ENCODE peak calls at places on chromosomes 13 and 19, in four cellular contexts. X is KBM-7; C is NCI-H2081; N is stimulated activated CD4-positive, alpha-beta T cell treated with anti-CD3 and anti-CD28 coated beads, Interleukin-4, amount 100 ng/mL, for 4 hours. Z is an unnamed sample.

GRCh38 chr13:110305949-110306339 is 1.0 kb downstream of the COL4A1 start:
- DNase-seq in X (no peak), C (no peak), N (no peak), Z (peak; percentile 36)

GRCh38 chr13:49450105-49450819 is 6.2 kb downstream of the SETDB2 start:
- DNase-seq in X (peak; percentile 84), C (no peak), N (no peak), Z (no peak)

GRCh38 chr13:30257433-30258099 is 49.8 kb downstream of the KATNAL1 start:
- DNase-seq in X (no peak), C (no peak), N (no peak), Z (peak; percentile 56)

GRCh38 chr19:19741184-19741583 is 8.3 kb upstream of the ZNF14 start:
- DNase-seq in X (no peak), C (no peak), N (no peak), Z (no peak)

GRCh38 chr19:38270587-38271167 is 6.3 kb downstream of the SPINT2 start:
- DNase-seq in X (no peak), C (no peak), N (no peak), Z (no peak)

GRCh38 chr19:19514215-19514633 is 1.1 kb downstream of the TSSK6 start:
- DNase-seq in X (no peak), C (no peak), N (no peak), Z (no peak)

GRCh38 chr19:35013047-35013819 is 13.1 kb downstream of the GRAMD1A start:
- DNase-seq in X (peak; percentile 87), C (no peak), N (peak; percentile 81), Z (peak; percentile 96)

GRCh38 chr13:48318714-48319457 is 15.3 kb downstream of the RB1 start:
- DNase-seq in X (no peak), C (no peak), N (no peak), Z (no peak)

GRCh38 chr13:79988573-79988972 is 352.4 kb downstream of the SPRY2 start:
- DNase-seq in X (no peak), C (no peak), N (no peak), Z (no peak)

GRCh38 chr13:29847501-29847983 is 2.9 kb downstream of the UBL3 start:
- DNase-seq in X (peak; percentile 25), C (no peak), N (no peak), Z (no peak)

GRCh38 chr19:29685326-29685725 is 20.1 kb downstream of the PLEKHF1 start:
- DNase-seq in X (no peak), C (no peak), N (no peak), Z (no peak)

GRCh38 chr19:41431426-41432386 is 4.5 kb upstream of the B3GNT8 start:
- DNase-seq in X (peak; percentile 72), C (no peak), N (no peak), Z (peak; percentile 73)

GRCh38 chr19:29752450-29753025 is 37.5 kb upstream of the C19orf12 start:
- DNase-seq in X (no peak), C (no peak), N (no peak), Z (no peak)

GRCh38 chr19:39397360-39398296 is 6.5 kb downstream of the MED29 start:
- DNase-seq in X (peak; percentile 96), C (peak; percentile 65), N (peak; percentile 96), Z (peak; percentile 97)

GRCh38 chr13:113020323-113021080 is 51.5 kb downstream of the MCF2L start:
- DNase-seq in X (peak; percentile 45), C (no peak), N (no peak), Z (no peak)

GRCh38 chr13:105587786-105588185 is 947.7 kb downstream of the EFNB2 start:
- DNase-seq in X (no peak), C (no peak), N (no peak), Z (no peak)

GRCh38 chr13:52010890-52011689 is at the start of gene ATP7B:
- DNase-seq in X (peak; percentile 62), C (no peak), N (peak; percentile 26), Z (peak; percentile 85)

GRCh38 chr13:20441879-20442278 is 83.8 kb downstream of the CRYL1 start:
- DNase-seq in X (no peak), C (no peak), N (no peak), Z (no peak)

GRCh38 chr13:87754097-87754496 is 82.9 kb downstream of the SLITRK5 start:
- DNase-seq in X (no peak), C (no peak), N (no peak), Z (no peak)

GRCh38 chr19:11091343-11092153 is 2.3 kb downstream of the LDLR start:
- DNase-seq in X (peak; percentile 86), C (no peak), N (no peak), Z (peak; percentile 75)

GRCh38 chr19:39937094-39937493 is 2.7 kb upstream of the FCGBP start:
- DNase-seq in X (no peak), C (no peak), N (peak; percentile 22), Z (no peak)